ENCODE peak calls at places on chromosomes 16 and 17, in ten cellular contexts. E is tibial artery, J is mesothelial cell of epicardium, S is AG04450, F is BJ, D is psoas muscle, P is A549, K is esophagus squamous epithelium, Y is H9, R is spleen. Q is an unnamed sample.

GRCh38 chr17:72136692-72137550 is 16.1 kb downstream of the SOX9 start:
- DNase-seq in Y (no peak), P (peak), S (no peak), E (no peak), J (no peak), K (no peak), F (no peak), R (no peak), D (no peak), Q (no peak)

GRCh38 chr16:78106659-78107058 is 7.2 kb downstream of the WWOX start:
- DNase-seq in K (no peak), P (no peak), R (no peak), J (no peak), Y (no peak), D (no peak), F (no peak), S (no peak), E (no peak), Q (no peak)

GRCh38 chr16:86033971-86034370 is 135.0 kb downstream of the IRF8 start:
- DNase-seq in D (no peak), F (no peak), R (no peak), P (no peak), S (no peak), K (no peak), Y (no peak), E (no peak), J (no peak), Q (no peak)

GRCh38 chr17:81341347-81342061 is 46.4 kb upstream of the SLC38A10 start:
- DNase-seq in J (no peak), R (peak), Y (peak), E (no peak), S (no peak), K (no peak), D (no peak), P (no peak), F (no peak), Q (no peak)

GRCh38 chr17:38897671-38898290 is 27.6 kb upstream of the LASP1NB start:
- DNase-seq in E (no peak), D (no peak), K (no peak), F (no peak), Y (no peak), J (no peak), R (peak), S (no peak), P (no peak), Q (no peak)

GRCh38 chr17:70298929-70299529 is 129.7 kb downstream of the KCNJ2 start:
- DNase-seq in D (no peak), F (no peak), Y (no peak), K (no peak), P (no peak), S (no peak), J (no peak), E (no peak), R (no peak), Q (no peak)

GRCh38 chr16:21952793-21953540 is at the start of gene UQCRC2:
- DNase-seq in K (peak), J (peak), E (peak), R (peak), Y (peak), F (peak), D (peak), S (peak), P (peak), Q (peak)

GRCh38 chr16:70694088-70694487 is 8.2 kb upstream of the MTSS2 start:
- DNase-seq in E (no peak), J (no peak), K (no peak), R (no peak), P (peak), F (peak), Y (peak), S (peak), D (peak), Q (no peak)

GRCh38 chr17:15918261-15918660 is 26.7 kb upstream of the ADORA2B start:
- DNase-seq in D (no peak), F (no peak), K (no peak), E (no peak), S (no peak), J (no peak), R (no peak), Y (no peak), P (no peak), Q (no peak)

GRCh38 chr17:7631398-7632380 is 1.8 kb downstream of the SHBG start:
- DNase-seq in F (no peak), P (no peak), Y (no peak), S (no peak), R (no peak), E (no peak), D (no peak), K (no peak), J (no peak), Q (peak)

GRCh38 chr16:86805210-86805609 is 226.9 kb downstream of the FOXL1 start:
- DNase-seq in Y (no peak), R (no peak), K (no peak), D (no peak), E (no peak), P (no peak), S (no peak), J (no peak), F (no peak), Q (no peak)

GRCh38 chr17:42536372-42537155 is 523 bp downstream of the NAGLU start:
- DNase-seq in D (peak), J (peak), R (peak), Y (peak), E (peak), K (no peak), F (no peak), S (peak), P (peak), Q (peak)

GRCh38 chr16:88076211-88076931 is 125.1 kb downstream of the BANP start:
- DNase-seq in S (no peak), P (no peak), R (peak), K (no peak), Y (no peak), J (no peak), D (peak), E (peak), F (no peak), Q (no peak)

GRCh38 chr17:79739148-79740062 is 8.7 kb downstream of the ENPP7 start:
- DNase-seq in J (no peak), F (no peak), P (no peak), Y (no peak), E (no peak), D (no peak), R (no peak), K (no peak), S (no peak), Q (no peak)

GRCh38 chr16:87484487-87485331 is 8.1 kb downstream of the ZCCHC14 start:
- DNase-seq in J (no peak), R (no peak), S (no peak), F (no peak), P (no peak), K (no peak), Y (no peak), D (no peak), E (no peak), Q (no peak)

GRCh38 chr17:67606471-67606870 is 111.3 kb upstream of the NOL11 start:
- DNase-seq in D (peak), Y (no peak), F (no peak), K (no peak), S (no peak), E (no peak), P (no peak), J (peak), R (no peak), Q (no peak)

GRCh38 chr16:58426960-58427359 is 34.7 kb downstream of the GINS3 start:
- DNase-seq in F (no peak), P (no peak), J (no peak), S (no peak), K (no peak), D (no peak), Y (no peak), R (no peak), E (no peak), Q (no peak)

GRCh38 chr16:68991075-68991474 is 114.4 kb upstream of the HAS3 start:
- DNase-seq in E (no peak), Y (no peak), P (no peak), J (no peak), F (no peak), R (no peak), D (no peak), K (no peak), S (no peak), Q (no peak)

GRCh38 chr16:69171325-69172095 is 15.5 kb upstream of the SNTB2 start:
- DNase-seq in S (peak), R (no peak), J (no peak), F (no peak), P (no peak), E (no peak), Y (no peak), K (no peak), D (no peak), Q (no peak)

GRCh38 chr17:1491406-1492248 is 859 bp downstream of the MYO1C start:
- DNase-seq in R (peak), P (peak), F (no peak), D (peak), J (no peak), E (peak), K (no peak), Y (no peak), S (no peak), Q (peak)

GRCh38 chr17:47763913-47764582 is 31.0 kb downstream of the TBX21 start:
- DNase-seq in Y (no peak), R (no peak), E (no peak), P (no peak), S (no peak), D (no peak), F (no peak), K (no peak), J (no peak), Q (no peak)

GRCh38 chr17:63984651-63985386 is 12.1 kb upstream of the SCN4A start:
- DNase-seq in P (no peak), E (no peak), J (no peak), R (no peak), K (no peak), F (peak), D (peak), Y (no peak), S (peak), Q (no peak)

GRCh38 chr17:4144411-4144747 is 1.4 kb downstream of the CYB5D2 start:
- DNase-seq in K (no peak), Y (no peak), D (no peak), S (no peak), E (no peak), F (no peak), P (no peak), R (no peak), J (no peak), Q (no peak)

GRCh38 chr17:35074711-35075707 is 11.5 kb upstream of the RFFL start:
- DNase-seq in J (no peak), E (no peak), Y (no peak), S (no peak), F (no peak), K (no peak), D (no peak), P (no peak), R (no peak), Q (no peak)

GRCh38 chr16:58455750-58456149 is 44.2 kb upstream of the NDRG4 start:
- DNase-seq in F (no peak), D (no peak), K (no peak), S (no peak), E (no peak), R (no peak), P (no peak), Y (no peak), J (no peak), Q (no peak)

GRCh38 chr17:80421381-80422090 is 6.6 kb downstream of the ENDOV start:
- DNase-seq in Y (no peak), S (no peak), E (no peak), F (no peak), K (no peak), J (no peak), P (no peak), D (peak), R (peak), Q (peak)

GRCh38 chr17:14717849-14718248 is 417.0 kb downstream of the HS3ST3B1 start:
- DNase-seq in P (no peak), J (no peak), Y (no peak), K (no peak), E (no peak), R (no peak), S (no peak), F (no peak), D (no peak), Q (no peak)

GRCh38 chr16:528111-529011 is 849 bp downstream of the CAPN15 start:
- DNase-seq in F (no peak), K (no peak), E (no peak), D (peak), Y (no peak), R (peak), S (no peak), J (peak), P (no peak), Q (no peak)

GRCh38 chr16:1152651-1153259 is at the start of gene CACNA1H:
- DNase-seq in S (no peak), P (peak), D (no peak), F (no peak), E (no peak), J (peak), K (no peak), R (no peak), Y (peak), Q (peak)

GRCh38 chr16:57998484-57998883 is 2.0 kb downstream of the ZNF319 start:
- DNase-seq in E (no peak), F (no peak), Y (peak), S (no peak), J (no peak), D (no peak), R (peak), P (no peak), K (no peak), Q (no peak)

GRCh38 chr16:55912022-55912421 is 36.8 kb upstream of the CES5A start:
- DNase-seq in J (no peak), S (no peak), F (no peak), P (no peak), E (no peak), K (no peak), R (no peak), D (peak), Y (no peak), Q (no peak)
- TF ChIP-seq CTCF in J (no peak), S (no peak), F (no peak), P (no peak), E (no peak), K (no peak), R (no peak), D (no peak), Y (no peak), Q (no peak)

DNA sequence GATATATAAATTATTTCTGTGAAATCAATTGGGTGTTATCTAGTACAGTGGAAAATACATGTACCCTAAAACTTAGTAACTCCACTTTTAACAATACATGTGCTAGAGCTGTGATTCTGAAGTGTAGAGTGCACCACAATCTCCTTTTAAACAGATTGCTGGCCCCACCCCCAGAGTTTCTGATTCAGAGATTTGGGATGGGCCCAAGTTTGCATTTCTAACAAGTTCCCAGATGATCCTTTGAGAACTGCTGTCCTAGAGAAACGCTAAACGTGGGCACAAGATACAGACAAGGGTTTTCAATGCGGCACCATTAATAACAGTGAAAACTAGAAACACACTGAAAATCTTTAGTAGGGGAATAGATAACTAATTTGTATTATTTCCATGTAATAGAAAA is 49.2 kb downstream of the NXPH3 start:
- DNase-seq in E (no peak), F (no peak), K (no peak), R (no peak), D (no peak), P (no peak), J (no peak), S (no peak), Y (no peak), Q (no peak)
- TF ChIP-seq CTCF in E (no peak), F (no peak), K (no peak), R (no peak), D (no peak), P (no peak), J (no peak), S (no peak), Y (no peak), Q (no peak)

GRCh38 chr16:10332775-10333174 is 53.1 kb upstream of the ATF7IP2 start:
- DNase-seq in P (no peak), R (no peak), J (no peak), S (no peak), Y (no peak), F (no peak), E (no peak), D (no peak), K (no peak), Q (no peak)

GRCh38 chr16:10332301-10332700 is 53.6 kb upstream of the ATF7IP2 start:
- DNase-seq in J (no peak), R (no peak), S (no peak), P (no peak), Y (no peak), D (no peak), E (no peak), F (no peak), K (no peak), Q (no peak)

GRCh38 chr16:10335681-10336080 is 50.2 kb upstream of the ATF7IP2 start:
- DNase-seq in R (no peak), P (no peak), S (no peak), Y (no peak), F (no peak), J (no peak), D (no peak), E (no peak), K (no peak), Q (no peak)

GRCh38 chr16:10338426-10338825 is 47.4 kb upstream of the ATF7IP2 start:
- DNase-seq in D (no peak), K (no peak), R (no peak), F (no peak), P (no peak), J (no peak), E (no peak), S (no peak), Y (no peak), Q (no peak)

DNA sequence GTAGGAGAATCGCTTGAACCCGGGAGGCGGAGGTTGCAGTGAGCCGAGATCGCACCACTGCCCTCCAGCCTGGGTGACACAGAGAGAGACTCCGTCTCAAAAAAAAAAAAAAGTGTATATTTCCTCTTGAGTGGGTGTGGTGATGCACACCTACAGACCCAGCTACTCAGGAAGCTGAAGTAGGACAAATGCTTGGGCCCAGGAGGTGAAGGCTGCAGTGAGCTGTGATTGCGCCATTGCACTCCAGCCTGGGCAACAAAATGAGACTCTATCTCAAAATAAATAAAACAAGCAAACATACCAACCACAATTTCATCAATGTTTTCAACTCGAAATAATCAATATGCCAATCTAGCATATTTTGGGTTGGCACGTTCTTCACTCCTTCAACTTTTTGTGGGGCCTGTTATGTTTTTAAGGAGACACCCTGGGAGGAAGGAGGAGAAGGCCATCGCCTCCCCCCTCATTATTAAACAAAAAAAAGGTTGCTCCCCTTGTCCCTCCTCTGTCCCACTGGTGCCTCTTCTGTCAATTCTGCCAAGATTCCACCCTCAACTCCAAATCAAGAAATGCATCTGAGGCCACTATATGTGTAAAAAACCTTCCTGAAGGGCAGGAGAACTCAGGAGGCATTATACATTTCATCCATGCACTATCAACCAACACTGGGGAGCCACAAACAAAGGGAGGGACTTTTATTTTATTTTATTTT is 52.4 kb upstream of the ATF7IP2 start:
- DNase-seq in D (no peak), E (no peak), F (no peak), J (no peak), K (no peak), S (no peak), P (no peak), R (no peak), Y (no peak), Q (no peak)
- TF ChIP-seq CTCF in D (no peak), E (no peak), F (no peak), J (no peak), K (no peak), S (no peak), P (no peak), R (no peak), Y (no peak), Q (no peak)

GRCh38 chr16:85027349-85027967 is at the start of gene KIAA0513:
- DNase-seq in S (peak), R (peak), D (peak), K (peak), J (peak), E (peak), P (peak), Y (peak), F (peak), Q (peak)
- TF ChIP-seq CTCF in S (peak), R (no peak), D (peak), K (peak), J (no peak), E (no peak), P (no peak), Y (peak), F (peak), Q (peak)